ENCODE peak calls at places on chromosomes 11 and 22, in eight cellular contexts. L is kidney, Z is IMR-90, S is mucosa of descending colon, G is psoas muscle, R is body of pancreas, E is bronchial epithelial cell, I is fibroblast of villous mesenchyme. V is an unnamed sample.

GRCh38 chr11:12862761-12863469 is 146.2 kb upstream of the RASSF10 start:
- DNase-seq in R (peak), Z (peak), G (peak), L (peak), I (peak), S (peak), E (no peak), V (peak)

GRCh38 chr22:48884786-48885185 is 942.9 kb downstream of the BRD1 start:
- DNase-seq in I (no peak), L (peak), R (no peak), G (peak), Z (no peak), E (no peak), S (no peak), V (no peak)

GRCh38 chr11:36073411-36074203 is 129.7 kb downstream of the LDLRAD3 start:
- DNase-seq in S (no peak), I (peak), R (peak), Z (peak), E (peak), G (peak), L (peak), V (peak)

GRCh38 chr22:31212783-31213626 is 907 bp downstream of the LIMK2 start:
- DNase-seq in G (no peak), S (peak), L (no peak), Z (no peak), E (no peak), I (no peak), R (no peak), V (no peak)

GRCh38 chr11:45771194-45771941 is 33.6 kb upstream of the SLC35C1 start:
- DNase-seq in L (peak), I (peak), E (peak), G (peak), S (peak), R (peak), Z (peak), V (peak)

GRCh38 chr11:83574516-83574915 is 288.3 kb upstream of the CCDC90B start:
- DNase-seq in G (no peak), E (peak), S (no peak), Z (peak), L (no peak), R (no peak), I (peak), V (no peak)

GRCh38 chr11:46658259-46658658 is 40.9 kb downstream of the ATG13 start:
- DNase-seq in R (no peak), I (peak), G (peak), S (no peak), Z (peak), L (no peak), E (no peak), V (peak)

GRCh38 chr11:2002042-2002776 is 4.6 kb upstream of the H19 start:
- DNase-seq in G (no peak), L (no peak), I (no peak), E (no peak), S (no peak), R (no peak), Z (no peak), V (no peak)

GRCh38 chr11:122910775-122911174 is 28.2 kb downstream of the JHY start:
- DNase-seq in L (no peak), E (peak), Z (peak), I (peak), S (no peak), G (no peak), R (no peak), V (peak)

GRCh38 chr11:96154802-96155520 is 188.0 kb downstream of the MAML2 start:
- DNase-seq in L (no peak), Z (peak), G (no peak), R (no peak), E (peak), I (peak), S (no peak), V (peak)

GRCh38 chr22:23233746-23234408 is 53.6 kb downstream of the BCR start:
- DNase-seq in R (no peak), S (no peak), E (no peak), G (peak), L (peak), I (peak), Z (peak), V (peak)

GRCh38 chr11:77172666-77172982 is 44.6 kb downstream of the MYO7A start:
- DNase-seq in E (no peak), Z (peak), R (no peak), G (peak), L (peak), I (no peak), S (no peak), V (no peak)

GRCh38 chr11:134392953-134393615 is 19.0 kb downstream of the B3GAT1 start:
- DNase-seq in I (no peak), S (no peak), Z (no peak), R (no peak), E (no peak), G (no peak), L (no peak), V (no peak)

GRCh38 chr11:134389464-134390180 is 22.4 kb downstream of the B3GAT1 start:
- DNase-seq in E (no peak), I (no peak), S (no peak), R (no peak), Z (no peak), L (no peak), G (no peak), V (no peak)

GRCh38 chr11:134391656-134392055 is 20.4 kb downstream of the B3GAT1 start:
- DNase-seq in E (no peak), S (no peak), I (no peak), L (no peak), G (no peak), Z (no peak), R (no peak), V (no peak)

GRCh38 chr11:134390706-134391105 is 21.3 kb downstream of the B3GAT1 start:
- DNase-seq in R (no peak), L (no peak), I (no peak), G (no peak), E (no peak), Z (no peak), S (no peak), V (no peak)

GRCh38 chr11:134391170-134391569 is 20.9 kb downstream of the B3GAT1 start:
- DNase-seq in G (no peak), Z (no peak), R (no peak), L (no peak), I (no peak), S (no peak), E (no peak), V (no peak)
- TF ChIP-seq CTCF in G (no peak), Z (no peak), R (no peak), L (no peak), I (no peak), S (no peak), E (no peak), V (no peak)

GRCh38 chr11:34355726-34356125 is 2.1 kb downstream of the ABTB2 start:
- DNase-seq in R (no peak), E (no peak), G (no peak), Z (no peak), S (no peak), L (no peak), I (no peak), V (no peak)
- H3K4me3 ChIP-seq in R (no peak), E (no peak), G (peak), Z (no peak), S (no peak), L (peak), I (peak), V (peak)

GRCh38 chr11:61293869-61294716 is 1.0 kb downstream of the VWCE start:
- DNase-seq in G (peak), R (peak), E (peak), Z (peak), L (peak), I (peak), S (peak), V (peak)
- TF ChIP-seq CTCF in G (no peak), R (no peak), E (no peak), Z (peak), L (no peak), I (no peak), S (no peak), V (no peak)

GRCh38 chr11:48006301-48006992 is 26.1 kb downstream of the PTPRJ start:
- DNase-seq in Z (peak), L (no peak), E (peak), G (no peak), R (no peak), S (no peak), I (no peak), V (peak)
- H3K4me3 ChIP-seq in Z (no peak), L (no peak), E (no peak), G (no peak), R (no peak), S (no peak), I (no peak), V (no peak)

DNA sequence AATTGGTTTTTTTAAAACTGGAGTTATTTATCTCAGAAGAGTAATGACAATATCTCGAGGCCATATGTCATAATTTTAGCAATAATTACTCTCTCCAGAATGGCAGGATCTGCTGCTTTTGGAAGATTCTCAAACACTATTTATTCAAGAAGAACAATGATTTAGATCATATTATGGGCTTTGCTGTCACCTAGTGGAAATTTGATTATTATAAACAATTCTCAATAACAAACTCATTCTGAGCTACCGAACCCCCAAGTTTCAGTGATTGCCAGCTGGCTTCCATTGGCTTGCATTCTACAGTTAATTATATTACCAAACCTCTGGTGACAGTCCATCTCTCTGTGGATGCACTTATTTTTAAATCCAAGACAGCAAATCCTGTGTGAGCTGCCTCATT is 27.9 kb upstream of the SLC36A4 start:
- DNase-seq in L (no peak), R (no peak), Z (peak), G (no peak), I (peak), S (no peak), E (peak), V (peak)
- TF ChIP-seq CTCF in L (peak), R (peak), Z (peak), G (peak), I (peak), S (no peak), E (no peak), V (peak)

DNA sequence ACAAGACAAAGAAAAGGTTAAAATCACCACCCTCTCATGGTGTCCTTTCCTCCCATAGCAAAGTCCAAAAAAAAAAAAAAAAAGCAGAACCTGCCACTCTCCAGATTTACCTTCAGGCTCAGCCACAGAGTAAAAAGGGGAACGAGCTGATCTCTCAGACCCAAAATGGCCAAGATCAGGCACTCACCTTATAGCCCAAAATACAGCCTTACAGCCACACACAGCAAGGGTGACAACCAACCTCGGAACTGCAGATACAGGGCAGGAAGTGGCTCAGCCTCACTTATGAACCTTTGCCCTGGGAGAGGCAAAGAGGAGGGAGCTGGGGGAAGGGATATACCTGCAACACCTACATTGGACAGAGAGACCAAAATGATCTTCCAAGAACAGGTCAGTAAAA is 4.5 kb downstream of the FHIP1B start:
- DNase-seq in S (peak), E (no peak), Z (no peak), G (no peak), L (no peak), R (no peak), I (no peak), V (no peak)
- H3K4me3 ChIP-seq in S (peak), E (no peak), Z (no peak), G (no peak), L (peak), R (no peak), I (no peak), V (no peak)

GRCh38 chr22:45104313-45104712 is 59.4 kb upstream of the NUP50 start:
- DNase-seq in E (no peak), L (no peak), Z (no peak), G (no peak), I (no peak), R (no peak), S (no peak), V (no peak)

GRCh38 chr22:45099961-45100360 is 63.8 kb upstream of the NUP50 start:
- DNase-seq in I (no peak), E (no peak), R (no peak), Z (no peak), L (no peak), S (no peak), G (no peak), V (no peak)

GRCh38 chr22:45103756-45104155 is 60.0 kb upstream of the NUP50 start:
- DNase-seq in R (no peak), S (no peak), L (no peak), I (peak), G (no peak), Z (no peak), E (no peak), V (no peak)

GRCh38 chr22:45102896-45103420 is 60.8 kb upstream of the NUP50 start:
- DNase-seq in I (no peak), R (no peak), G (no peak), L (no peak), S (no peak), Z (no peak), E (no peak), V (no peak)

DNA sequence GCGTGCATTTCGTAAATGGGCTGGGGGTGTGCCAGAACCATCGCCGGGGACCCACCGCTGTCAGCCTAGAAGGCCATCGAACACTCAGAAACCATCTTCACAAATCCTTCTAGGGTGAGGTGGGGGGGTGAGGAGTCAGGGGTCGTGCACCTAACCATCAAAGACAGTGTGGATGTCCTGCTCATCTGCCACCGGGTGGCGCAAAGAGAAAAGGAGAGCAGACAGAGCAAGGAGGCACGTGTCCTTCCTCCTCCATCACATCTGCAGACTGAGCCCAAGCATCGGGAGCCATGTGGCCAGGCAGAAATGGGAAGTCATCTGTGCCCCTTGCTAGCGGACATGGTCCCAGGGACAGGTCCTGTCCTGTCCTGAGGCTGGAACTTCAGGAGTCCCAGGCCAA is 61.9 kb upstream of the NUP50 start:
- DNase-seq in S (peak), R (no peak), I (peak), G (no peak), Z (peak), E (peak), L (no peak), V (peak)
- TF ChIP-seq CTCF in S (no peak), R (no peak), I (peak), G (peak), Z (peak), E (peak), L (peak), V (peak)

GRCh38 chr22:50599816-50600454 is 658 bp upstream of the MAPK8IP2 start:
- DNase-seq in E (no peak), S (peak), Z (no peak), I (peak), L (peak), R (peak), G (no peak), V (peak)

GRCh38 chr22:50601669-50602337 is 1.2 kb downstream of the MAPK8IP2 start:
- DNase-seq in G (no peak), L (peak), S (peak), I (no peak), Z (no peak), E (no peak), R (no peak), V (no peak)

GRCh38 chr22:50602338-50602700 is 1.7 kb downstream of the MAPK8IP2 start:
- DNase-seq in L (no peak), E (no peak), R (no peak), S (no peak), G (no peak), I (no peak), Z (no peak), V (no peak)

GRCh38 chr22:50600967-50601668 is 525 bp downstream of the MAPK8IP2 start:
- DNase-seq in R (no peak), Z (no peak), G (no peak), L (peak), E (no peak), S (peak), I (no peak), V (no peak)

DNA sequence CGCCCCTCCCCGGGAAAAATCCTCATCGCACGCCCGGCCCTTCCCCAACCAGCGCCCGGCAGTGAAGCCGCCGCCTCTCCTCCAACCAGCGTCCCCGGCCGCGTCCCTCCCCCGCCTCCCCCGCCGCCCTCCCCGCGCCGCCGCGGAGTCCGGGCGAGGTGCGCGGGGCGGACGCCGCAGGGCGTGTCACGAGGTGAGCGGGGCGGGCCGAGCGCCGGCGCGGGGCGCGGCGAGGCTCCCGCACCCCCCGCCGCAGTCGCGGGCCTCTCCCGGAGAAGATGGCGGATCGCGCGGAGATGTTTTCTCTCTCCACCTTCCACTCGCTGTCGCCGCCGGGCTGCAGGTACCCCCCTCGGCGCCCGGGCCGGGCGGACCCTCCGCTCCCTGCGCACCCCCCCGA is at the start of gene MAPK8IP2:
- DNase-seq in G (no peak), Z (no peak), L (peak), R (peak), E (no peak), S (peak), I (no peak), V (no peak)
- H3K4me3 ChIP-seq in G (peak), Z (peak), L (no peak), R (no peak), E (peak), S (no peak), I (peak), V (peak)

GRCh38 chr11:128022007-128022368 is 565.4 kb downstream of the ETS1 start:
- DNase-seq in Z (peak), I (no peak), E (peak), S (no peak), G (no peak), R (no peak), L (no peak), V (peak)
- TF ChIP-seq CTCF in Z (no peak), I (no peak), E (no peak), S (no peak), G (no peak), R (no peak), L (no peak), V (peak)

GRCh38 chr11:119336744-119337469 is 2.6 kb downstream of the RNF26 start:
- DNase-seq in E (no peak), L (peak), R (no peak), G (no peak), Z (no peak), S (no peak), I (no peak), V (no peak)

GRCh38 chr11:119335655-119336543 is 1.6 kb downstream of the RNF26 start:
- DNase-seq in S (no peak), L (peak), E (no peak), R (no peak), I (no peak), G (peak), Z (no peak), V (no peak)

GRCh38 chr11:119337581-119338317 is 2.9 kb downstream of the C1QTNF5 start:
- DNase-seq in E (no peak), R (no peak), L (peak), I (peak), G (no peak), Z (peak), S (peak), V (peak)

GRCh38 chr11:119334173-119334930 is at the start of gene RNF26:
- DNase-seq in Z (peak), S (peak), G (peak), L (peak), E (peak), I (peak), R (peak), V (peak)

GRCh38 chr11:119335091-119335654 is 846 bp downstream of the RNF26 start:
- DNase-seq in Z (no peak), S (peak), I (no peak), R (no peak), G (no peak), E (no peak), L (no peak), V (no peak)
- H3K4me3 ChIP-seq in Z (peak), S (no peak), I (peak), R (peak), G (peak), E (peak), L (peak), V (peak)